ENCODE peak calls at places on chromosomes 1 and 21, in ten cellular contexts. E, M, U, V, J, B, F, R, Y and H are unnamed samples.

GRCh38 chr1:41400235-41400634 is 39.0 kb downstream of the FOXO6 start:
- DNase-seq in E (no peak), M (no peak), U (no peak), V (no peak), J (no peak), B (no peak), F (no peak), R (no peak), Y (no peak), H (no peak)

GRCh38 chr1:207124389-207124788 is 20.4 kb downstream of the C4BPA start:
- DNase-seq in E (no peak), M (no peak), U (no peak), V (no peak), J (no peak), B (no peak), F (no peak), R (no peak), Y (no peak), H (no peak)

GRCh38 chr1:169049258-169049936 is 57.1 kb upstream of the ATP1B1 start:
- DNase-seq in E (no peak), M (no peak), U (no peak), V (no peak), J (no peak), B (no peak), F (no peak), R (no peak), Y (no peak), H (no peak)

GRCh38 chr1:90706437-90707362 is 10.4 kb downstream of the BARHL2 start:
- DNase-seq in E (peak; percentile 41), M (peak; percentile 14), U (no peak), V (no peak), J (no peak), B (no peak), F (no peak), R (peak; percentile 29), Y (no peak), H (no peak)

GRCh38 chr1:119367332-119368124 is 1.1 kb upstream of the HAO2 start:
- DNase-seq in E (no peak), M (peak; percentile 28), U (no peak), V (peak; percentile 70), J (no peak), B (peak; percentile 51), F (peak; percentile 56), R (no peak), Y (peak; percentile 45), H (no peak)

GRCh38 chr1:197954718-197955418 is 37.7 kb downstream of the LHX9 start:
- DNase-seq in E (no peak), M (no peak), U (no peak), V (no peak), J (no peak), B (no peak), F (peak; percentile 16), R (no peak), Y (no peak), H (no peak)

GRCh38 chr1:209999005-209999404 is 61.0 kb downstream of the SYT14 start:
- DNase-seq in E (no peak), M (no peak), U (no peak), V (no peak), J (no peak), B (no peak), F (no peak), R (no peak), Y (no peak), H (no peak)

GRCh38 chr1:88740784-88741183 is 56.7 kb downstream of the PKN2 start:
- DNase-seq in E (no peak), M (no peak), U (no peak), V (no peak), J (no peak), B (peak; percentile 18), F (peak; percentile 3), R (no peak), Y (peak; percentile 38), H (no peak)

GRCh38 chr1:244730153-244730933 is 77.4 kb downstream of the DESI2 start:
- DNase-seq in E (peak; percentile 47), M (peak; percentile 47), U (peak; percentile 43), V (peak; percentile 46), J (peak; percentile 49), B (peak; percentile 56), F (peak; percentile 58), R (peak; percentile 45), Y (peak; percentile 49), H (no peak)

GRCh38 chr1:239317948-239318347 is 68.4 kb upstream of the CHRM3 start:
- DNase-seq in E (no peak), M (no peak), U (no peak), V (no peak), J (no peak), B (no peak), F (no peak), R (no peak), Y (no peak), H (no peak)

GRCh38 chr1:185480545-185480944 is 163.5 kb upstream of the IVNS1ABP start:
- DNase-seq in E (no peak), M (no peak), U (no peak), V (no peak), J (no peak), B (no peak), F (no peak), R (no peak), Y (no peak), H (no peak)

GRCh38 chr21:43269461-43269860 is 100.7 kb downstream of the CRYAA start:
- DNase-seq in E (no peak), M (no peak), U (peak; percentile 7), V (no peak), J (no peak), B (no peak), F (no peak), R (no peak), Y (no peak), H (no peak)

GRCh38 chr1:84600796-84601195 is 26.6 kb upstream of the CTBS start:
- DNase-seq in E (no peak), M (no peak), U (no peak), V (no peak), J (no peak), B (no peak), F (no peak), R (no peak), Y (no peak), H (no peak)

GRCh38 chr1:84598418-84598817 is 24.2 kb upstream of the CTBS start:
- DNase-seq in E (no peak), M (no peak), U (no peak), V (peak; percentile 58), J (no peak), B (peak; percentile 73), F (peak; percentile 36), R (no peak), Y (peak; percentile 57), H (no peak)

GRCh38 chr1:84603223-84603622 is 29.0 kb upstream of the CTBS start:
- DNase-seq in E (no peak), M (peak; percentile 30), U (no peak), V (peak; percentile 83), J (no peak), B (peak; percentile 70), F (peak; percentile 77), R (no peak), Y (peak; percentile 68), H (no peak)

GRCh38 chr1:84603941-84604830 is 29.9 kb upstream of the CTBS start:
- DNase-seq in E (peak; percentile 41), M (peak; percentile 93), U (no peak), V (peak; percentile 95), J (no peak), B (peak; percentile 91), F (peak; percentile 93), R (no peak), Y (peak; percentile 81), H (no peak)

GRCh38 chr1:84598846-84599741 is 24.9 kb upstream of the CTBS start:
- DNase-seq in E (no peak), M (peak; percentile 77), U (no peak), V (peak; percentile 87), J (no peak), B (peak; percentile 83), F (peak; percentile 75), R (no peak), Y (peak; percentile 90), H (no peak)
- TF ChIP-seq CTCF in E (no peak), M (no peak), U (no peak), V (no peak), J (no peak), B (no peak), F (no peak), R (no peak), Y (no peak), H (no peak)

GRCh38 chr1:55212349-55213028 is 2.7 kb downstream of the USP24 start:
- DNase-seq in E (no peak), M (no peak), U (no peak), V (no peak), J (no peak), B (no peak), F (no peak), R (no peak), Y (no peak), H (no peak)
- H3K4me3 ChIP-seq in E (no peak overlapping the region), M (no peak overlapping the region), U (peak overlapping the region; percentile 92), V (peak overlapping the region; percentile 26), J (peak overlapping the region; percentile 62), B (peak overlapping the region; percentile 85), F (no peak overlapping the region), R (no peak overlapping the region), Y (no peak overlapping the region), H (peak overlapping the region; percentile 90)

DNA sequence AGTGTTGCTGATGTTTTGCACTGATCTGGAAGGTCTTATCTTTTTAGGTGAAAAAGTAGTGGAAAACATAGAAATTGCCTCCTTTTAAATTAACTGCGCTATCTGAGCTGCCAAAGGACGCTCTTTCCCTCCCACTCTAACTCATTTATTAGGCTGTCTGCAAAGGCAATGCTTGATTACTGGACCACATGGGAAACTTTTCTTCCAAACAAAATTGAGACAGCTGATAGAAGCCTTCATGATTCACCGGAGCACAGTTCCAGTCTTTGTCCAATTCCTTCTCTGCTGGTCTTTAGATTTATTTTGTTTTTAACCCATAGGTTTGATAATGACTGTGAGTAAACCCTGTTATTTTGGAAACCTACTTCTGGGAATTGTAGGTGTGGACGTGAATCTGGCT is 93.0 kb upstream of the RAVER2 start:
- DNase-seq in E (no peak), M (no peak), U (no peak), V (peak; percentile 22), J (no peak), B (no peak), F (peak; percentile 28), R (no peak), Y (no peak), H (no peak)
- TF ChIP-seq CTCF in E (no peak), M (no peak), U (no peak), V (no peak), J (no peak), B (no peak), F (no peak), R (no peak), Y (no peak), H (no peak)

DNA sequence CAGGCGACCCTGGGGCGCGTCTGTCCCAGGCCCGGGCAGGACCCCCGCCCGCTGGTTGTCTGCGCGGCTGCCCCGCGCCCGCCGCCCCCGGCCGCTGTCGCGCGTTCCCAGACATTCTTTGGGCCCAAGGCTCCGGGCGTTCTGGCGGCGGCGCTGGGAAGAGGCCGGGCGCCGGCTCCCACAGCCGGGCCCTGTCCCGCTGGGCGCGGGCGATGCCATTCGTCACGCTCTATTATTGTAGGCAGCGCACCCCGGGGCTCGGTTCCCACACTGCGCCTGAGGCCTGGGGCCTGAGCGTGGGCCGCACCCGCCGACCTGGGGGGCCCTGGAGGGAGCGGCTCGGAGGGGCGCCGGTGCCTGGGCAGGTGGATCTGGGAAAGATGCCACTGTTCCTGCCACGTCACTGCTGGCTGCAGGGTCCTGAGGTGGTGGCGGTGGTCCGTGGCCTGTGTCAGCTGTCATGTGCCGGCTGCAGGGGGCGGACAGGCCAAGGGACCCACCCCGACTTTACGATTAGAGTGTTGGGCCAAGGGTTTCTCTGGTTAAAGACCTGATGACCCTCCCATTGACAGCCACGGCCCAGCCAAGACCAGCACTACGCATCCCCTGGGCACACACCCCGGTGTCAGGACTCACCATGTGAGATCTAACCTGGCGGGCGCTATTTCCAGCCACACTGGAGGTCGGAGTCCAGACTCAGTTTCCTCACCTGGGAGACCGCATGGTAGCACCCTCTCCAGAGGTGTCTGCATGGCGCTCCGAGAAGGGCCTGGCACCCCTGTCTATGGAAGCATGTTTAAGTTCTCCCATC is 55.1 kb upstream of the ADARB1 start:
- DNase-seq in E (peak; percentile 18), M (no peak), U (peak; percentile 68), V (no peak), J (peak; percentile 8), B (no peak), F (no peak), R (no peak), Y (no peak), H (peak; percentile 27)
- H3K4me3 ChIP-seq in E (no peak overlapping the region), M (no peak overlapping the region), U (peak overlapping the region; percentile 60), V (peak overlapping the region; percentile 28), J (peak overlapping the region; percentile 53), B (no peak overlapping the region), F (no peak overlapping the region), R (no peak overlapping the region), Y (no peak overlapping the region), H (no peak overlapping the region)